ENCODE peak calls at places on chromosomes 12 and 14, in seven cellular contexts. Z, C, L, F, H, V and J are unnamed samples. For H3K4me1, the result is how much of the 10 kb centered on the place peaks cover.

GRCh38 chr14:98984027-98984718 is 287.8 kb downstream of the BCL11B start:
- DNase-seq in C (no peak), Z (no peak), L (no peak), V (no peak), F (no peak), H (no peak), J (no peak)

GRCh38 chr12:95955549-95956159 is 12.5 kb downstream of the AMDHD1 start:
- DNase-seq in F (no peak), L (no peak), H (no peak), V (no peak), Z (no peak), C (no peak), J (no peak)

GRCh38 chr14:23445773-23446172 is 10.3 kb upstream of the MYH7 start:
- DNase-seq in Z (no peak), C (no peak), V (no peak), H (no peak), F (no peak), L (no peak), J (no peak)

GRCh38 chr12:124909831-124910560 is 4.5 kb downstream of the UBC start:
- DNase-seq in H (no peak), V (no peak), C (no peak), L (peak), Z (peak), F (no peak), J (no peak)

GRCh38 chr12:63805704-63806672 is 26.3 kb downstream of the RXYLT1 start:
- DNase-seq in L (no peak), Z (no peak), V (no peak), H (no peak), C (no peak), F (no peak), J (no peak)

GRCh38 chr12:132186857-132187620 is 42.8 kb downstream of the NOC4L start:
- DNase-seq in F (no peak), V (no peak), H (no peak), Z (no peak), C (no peak), L (no peak), J (no peak)

GRCh38 chr14:100047600-100047999 is 17.6 kb upstream of the EVL start:
- DNase-seq in V (no peak), L (no peak), H (no peak), F (no peak), Z (no peak), C (no peak), J (no peak)

GRCh38 chr12:130468186-130468585 is 130.5 kb downstream of the PIWIL1 start:
- DNase-seq in L (no peak), V (no peak), Z (no peak), H (no peak), C (no peak), F (no peak), J (no peak)

GRCh38 chr12:18145924-18146323 is 55.9 kb upstream of the RERGL start:
- DNase-seq in L (peak), F (no peak), C (no peak), Z (no peak), H (no peak), V (no peak), J (no peak)

GRCh38 chr12:19744760-19745218 is 305.5 kb downstream of the AEBP2 start:
- DNase-seq in F (no peak), Z (peak), H (no peak), C (no peak), L (no peak), V (no peak), J (no peak)

GRCh38 chr14:52312872-52313492 is 1.1 kb upstream of the PTGER2 start:
- DNase-seq in H (no peak), Z (peak), F (no peak), L (peak), C (no peak), V (no peak), J (no peak)

GRCh38 chr12:123141615-123142517 is 9.0 kb downstream of the PITPNM2 start:
- DNase-seq in H (peak), Z (peak), F (peak), C (no peak), V (no peak), L (peak), J (no peak)

GRCh38 chr12:105402366-105402765 is 71.9 kb downstream of the C12orf75 start:
- DNase-seq in H (no peak), Z (no peak), F (no peak), L (no peak), V (no peak), C (no peak), J (no peak)

GRCh38 chr14:101426466-101426865 is 134.8 kb upstream of the DIO3 start:
- DNase-seq in V (no peak), Z (no peak), C (no peak), F (no peak), L (no peak), H (no peak), J (no peak)

GRCh38 chr14:79411403-79412174 is 799.7 kb downstream of the DIO2 start:
- DNase-seq in F (no peak), V (no peak), C (no peak), L (no peak), Z (peak), H (no peak), J (no peak)

GRCh38 chr14:50667491-50668007 is 557 bp downstream of the SAV1 start:
- DNase-seq in H (peak), V (no peak), C (no peak), Z (no peak), L (no peak), F (peak), J (no peak)

GRCh38 chr12:51270847-51271518 is 768 bp upstream of the SMAGP start:
- DNase-seq in C (no peak), Z (peak), F (no peak), H (no peak), V (no peak), L (peak), J (no peak)

GRCh38 chr12:8446642-8447547 is 8.9 kb upstream of the CLEC6A start:
- DNase-seq in H (no peak), F (no peak), L (no peak), V (no peak), C (no peak), Z (no peak), J (no peak)

GRCh38 chr14:76904100-76904739 is 78.0 kb downstream of the LRRC74A start:
- DNase-seq in V (no peak), L (peak), H (no peak), F (peak), C (no peak), Z (peak), J (no peak)

GRCh38 chr12:100375023-100375737 is 18.3 kb downstream of the SLC17A8 start:
- DNase-seq in Z (peak), F (no peak), V (no peak), H (peak), L (peak), C (no peak), J (no peak)

GRCh38 chr14:86540636-86541247 is 1010.8 kb downstream of the FLRT2 start:
- DNase-seq in Z (no peak), C (no peak), H (no peak), L (no peak), F (no peak), V (no peak), J (no peak)

GRCh38 chr12:132178801-132179401 is 34.6 kb downstream of the NOC4L start:
- DNase-seq in F (no peak), L (no peak), H (no peak), C (no peak), Z (no peak), V (no peak), J (no peak)

GRCh38 chr14:102280376-102280962 is 24.5 kb downstream of the MOK start:
- DNase-seq in H (no peak), F (no peak), V (no peak), C (no peak), Z (peak), L (peak), J (no peak)

GRCh38 chr14:77037886-77038511 is 9.5 kb upstream of the IRF2BPL start:
- DNase-seq in V (peak), H (no peak), C (no peak), F (no peak), L (peak), Z (no peak), J (no peak)

GRCh38 chr14:31592619-31593018 is 31.4 kb downstream of the NUBPL start:
- DNase-seq in C (no peak), F (no peak), H (no peak), V (no peak), Z (peak), L (no peak), J (no peak)

GRCh38 chr14:50812856-50813543 is 18.0 kb downstream of the NIN start:
- DNase-seq in F (no peak), H (no peak), C (no peak), L (no peak), Z (no peak), V (no peak), J (no peak)

GRCh38 chr14:68216957-68217356 is 397.4 kb downstream of the RAD51B start:
- DNase-seq in F (no peak), Z (no peak), V (no peak), H (no peak), L (no peak), C (no peak), J (no peak)

GRCh38 chr14:68216072-68216471 is 396.5 kb downstream of the RAD51B start:
- DNase-seq in Z (no peak), H (no peak), C (no peak), L (no peak), F (no peak), V (no peak), J (no peak)

GRCh38 chr14:68215628-68216027 is 396.0 kb downstream of the RAD51B start:
- DNase-seq in C (no peak), Z (no peak), L (no peak), V (no peak), H (no peak), F (no peak), J (no peak)

GRCh38 chr14:68211886-68212285 is 392.3 kb downstream of the RAD51B start:
- DNase-seq in V (no peak), L (no peak), Z (no peak), F (no peak), H (no peak), C (no peak), J (no peak)

GRCh38 chr14:68214431-68214830 is 394.9 kb downstream of the RAD51B start:
- DNase-seq in L (no peak), H (no peak), V (no peak), F (no peak), C (no peak), Z (no peak), J (no peak)
- H3K4me1 ChIP-seq in L (under half), H (under half), V (under half), F (half or more), C (under half), Z (under half), J (under half)

GRCh38 chr12:53181935-53182334 is 1.2 kb upstream of the CSAD start:
- DNase-seq in L (peak), Z (no peak), V (no peak), H (no peak), C (no peak), F (no peak), J (no peak)
- H3K4me1 ChIP-seq in L (under half), Z (under half), V (under half), H (under half), C (under half), F (half or more), J (under half)

GRCh38 chr14:68110989-68111704 is 291.6 kb downstream of the RAD51B start:
- DNase-seq in V (no peak), Z (no peak), C (no peak), F (no peak), L (no peak), H (no peak), J (no peak)
- H3K4me1 ChIP-seq in V (under half), Z (under half), C (under half), F (under half), L (under half), H (under half), J (under half)

GRCh38 chr14:68279777-68280233 is 460.2 kb downstream of the RAD51B start:
- DNase-seq in L (no peak), V (no peak), H (no peak), C (no peak), F (no peak), Z (no peak), J (no peak)
- H3K4me1 ChIP-seq in L (under half), V (under half), H (under half), C (under half), F (under half), Z (under half), J (under half)

DNA sequence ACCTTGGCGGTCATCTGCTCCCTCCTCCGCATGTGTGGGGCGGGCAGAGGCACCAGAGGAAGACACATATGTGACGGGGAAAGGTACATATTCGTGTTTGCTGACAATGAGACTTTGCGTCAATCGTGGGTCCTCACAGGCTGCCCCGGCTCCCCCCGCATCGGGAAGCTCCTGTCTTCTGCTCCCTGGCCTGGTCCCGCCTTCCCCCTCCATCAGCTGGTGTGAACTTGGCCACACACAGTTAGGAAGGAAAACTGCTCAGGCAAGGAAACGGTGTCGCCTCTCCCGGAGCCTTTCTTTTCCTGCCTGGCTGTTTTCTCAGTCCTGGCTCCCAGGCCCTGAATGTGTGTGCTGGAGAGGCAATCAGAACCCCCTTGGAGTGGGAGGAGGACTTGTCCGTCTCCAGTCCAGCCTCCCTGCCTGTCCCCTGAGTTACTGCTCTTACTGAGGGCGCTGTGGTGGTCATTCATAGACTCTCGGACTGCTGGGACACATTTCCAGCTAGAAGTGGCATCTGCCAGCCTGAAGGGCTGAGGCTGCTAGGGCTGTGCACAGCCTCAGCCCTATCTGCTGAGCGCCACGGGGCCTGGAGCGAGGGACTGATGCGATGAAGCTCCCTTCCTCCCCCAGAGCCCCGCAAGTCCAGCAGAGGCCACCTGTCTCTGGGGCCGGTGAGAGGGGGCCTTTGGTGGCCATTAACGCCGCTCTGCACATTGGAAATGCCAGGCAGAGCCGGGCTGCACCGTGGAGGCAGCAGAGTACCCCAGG is 44.2 kb upstream of the TSPAN9 start:
- DNase-seq in H (no peak), V (no peak), C (no peak), F (no peak), L (no peak), Z (no peak), J (no peak)
- H3K4me1 ChIP-seq in H (under half), V (under half), C (under half), F (under half), L (under half), Z (under half), J (under half)

GRCh38 chr12:89352242-89352491 is 134 bp downstream of the DUSP6 start:
- DNase-seq in L (no peak), F (no peak), V (no peak), Z (no peak), C (no peak), H (no peak), J (no peak)

GRCh38 chr12:89352492-89353187 is at the start of gene DUSP6:
- DNase-seq in C (peak), V (peak), Z (peak), F (peak), L (peak), H (peak), J (peak)

GRCh38 chr12:89350260-89350659 is 2.0 kb downstream of the DUSP6 start:
- DNase-seq in C (no peak), V (no peak), H (no peak), F (no peak), Z (no peak), L (no peak), J (no peak)

GRCh38 chr12:89350661-89351488 is 1.4 kb downstream of the DUSP6 start:
- DNase-seq in C (no peak), V (no peak), F (peak), L (peak), H (no peak), Z (no peak), J (no peak)

GRCh38 chr12:89351489-89352241 is 636 bp downstream of the DUSP6 start:
- DNase-seq in L (peak), V (peak), C (no peak), F (peak), Z (peak), H (peak), J (no peak)
- H3K4me1 ChIP-seq in L (under half), V (under half), C (under half), F (under half), Z (under half), H (under half), J (under half)

GRCh38 chr14:68924392-68925158 is 54.5 kb downstream of the ACTN1 start:
- DNase-seq in F (no peak), C (no peak), L (no peak), V (no peak), H (no peak), Z (no peak), J (no peak)
- H3K4me1 ChIP-seq in F (half or more), C (under half), L (under half), V (under half), H (under half), Z (half or more), J (under half)

GRCh38 chr12:47881826-47882427 is 22.9 kb downstream of the VDR start:
- DNase-seq in F (peak), C (no peak), Z (peak), L (peak), V (no peak), H (peak), J (no peak)

GRCh38 chr12:47881041-47881440 is 23.8 kb downstream of the VDR start:
- DNase-seq in V (no peak), F (no peak), H (no peak), C (no peak), L (no peak), Z (no peak), J (no peak)

GRCh38 chr12:47883663-47884195 is 21.1 kb downstream of the VDR start:
- DNase-seq in F (peak), C (no peak), V (no peak), H (no peak), L (no peak), Z (no peak), J (no peak)

GRCh38 chr12:47884501-47884900 is 20.3 kb downstream of the VDR start:
- DNase-seq in V (no peak), C (no peak), Z (no peak), L (no peak), H (no peak), F (peak), J (no peak)

DNA sequence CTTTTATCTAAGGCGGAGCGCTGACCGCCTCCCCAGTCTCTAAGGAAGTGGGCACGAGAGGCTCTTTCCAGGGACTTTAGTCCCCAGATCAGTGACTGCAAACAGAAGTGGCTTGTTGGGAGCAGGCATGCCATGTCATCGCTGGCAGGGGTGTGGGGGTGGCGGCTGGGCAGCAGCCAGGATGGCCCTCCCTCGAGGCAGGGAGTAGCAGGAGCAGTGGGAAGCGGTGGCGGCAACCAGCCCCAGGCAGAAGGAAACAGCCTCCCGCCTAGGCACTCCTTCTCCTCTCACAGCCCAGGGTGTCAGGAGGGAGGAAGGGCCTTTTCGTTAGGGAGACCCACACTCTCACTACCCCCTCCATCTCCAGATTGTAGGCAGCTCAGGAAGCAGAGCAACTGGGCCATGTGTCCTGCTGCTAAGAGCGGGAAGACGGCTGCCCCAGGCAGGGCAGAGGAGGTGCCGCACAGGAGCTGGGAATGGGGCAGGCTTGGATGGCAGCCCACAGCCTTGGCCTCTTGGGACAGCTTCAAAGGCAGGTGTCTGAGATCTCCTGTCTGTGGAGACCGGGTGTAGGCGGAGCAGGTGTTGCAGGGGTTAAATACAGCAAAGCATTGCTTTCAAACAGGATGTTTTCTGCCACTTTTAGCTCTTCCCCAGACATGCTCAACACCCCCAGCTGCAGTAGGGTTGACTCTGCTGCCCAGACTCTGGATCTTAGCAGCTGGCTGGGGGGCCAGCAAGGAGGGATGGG is 21.8 kb downstream of the VDR start:
- DNase-seq in L (peak), C (no peak), H (peak), Z (no peak), V (no peak), F (no peak), J (no peak)
- H3K4me1 ChIP-seq in L (under half), C (under half), H (under half), Z (under half), V (under half), F (under half), J (under half)

GRCh38 chr14:63860146-63860545 is 7.3 kb downstream of the SYNE2 start:
- DNase-seq in C (no peak), F (no peak), H (no peak), Z (no peak), L (no peak), V (no peak), J (no peak)
- H3K4me1 ChIP-seq in C (under half), F (under half), H (under half), Z (under half), L (under half), V (under half), J (under half)